ENCODE peak calls at places on chromosomes 1 and 21, in five cellular contexts. E, S, C, Y and H are unnamed samples.

GRCh38 chr1:110879758-110880606 is 7.0 kb downstream of the CD53 start:
- DNase-seq in E (peak; percentile 50), S (no peak), C (no peak), Y (no peak), H (no peak)

GRCh38 chr1:20511518-20512428 is 3.8 kb upstream of the MUL1 start:
- DNase-seq in E (peak; percentile 39), S (no peak), C (no peak), Y (no peak), H (no peak)

GRCh38 chr1:55289042-55289441 is 73.9 kb upstream of the USP24 start:
- DNase-seq in E (no peak), S (no peak), C (no peak), Y (no peak), H (no peak)

GRCh38 chr1:84972377-84972987 is 24.4 kb downstream of the MCOLN2 start:
- DNase-seq in E (no peak), S (no peak), C (no peak), Y (peak; percentile 29), H (no peak)

GRCh38 chr1:202078211-202078610 is 44.5 kb upstream of the GPR37L1 start:
- DNase-seq in E (no peak), S (no peak), C (no peak), Y (no peak), H (no peak)

GRCh38 chr1:167995038-167995437 is 58.2 kb upstream of the MPC2 start:
- DNase-seq in E (no peak), S (peak; percentile 38), C (no peak), Y (no peak), H (no peak)

GRCh38 chr1:241782396-241782795 is 65.6 kb upstream of the EXO1 start:
- DNase-seq in E (no peak), S (no peak), C (no peak), Y (peak; percentile 28), H (no peak)

GRCh38 chr1:239987103-239987745 is 104.5 kb upstream of the FMN2 start:
- DNase-seq in E (peak; percentile 5), S (peak; percentile 70), C (no peak), Y (peak; percentile 81), H (no peak)

GRCh38 chr1:35136780-35137179 is 56.2 kb downstream of the SFPQ start:
- DNase-seq in E (no peak), S (no peak), C (no peak), Y (no peak), H (no peak)

GRCh38 chr1:30695481-30695880 is 27.9 kb downstream of the MATN1 start:
- DNase-seq in E (no peak), S (peak; percentile 22), C (no peak), Y (peak; percentile 29), H (no peak)

GRCh38 chr21:42031816-42032215 is 21.7 kb upstream of the ZBTB21 start:
- DNase-seq in E (peak; percentile 44), S (no peak), C (no peak), Y (no peak), H (peak; percentile 30)

GRCh38 chr1:153944005-153944821 is 2.3 kb downstream of the DENND4B start:
- DNase-seq in E (no peak), S (no peak), C (no peak), Y (peak; percentile 8), H (peak; percentile 73)

GRCh38 chr1:219088778-219089557 is 84.7 kb upstream of the LYPLAL1 start:
- DNase-seq in E (peak; percentile 89), S (peak; percentile 95), C (no peak), Y (peak; percentile 89), H (no peak)

GRCh38 chr1:155091071-155092051 is 12.7 kb downstream of the EFNA3 start:
- DNase-seq in E (peak; percentile 41), S (peak; percentile 61), C (peak; percentile 89), Y (peak; percentile 90), H (peak; percentile 94)

GRCh38 chr1:26530540-26530897 is 958 bp downstream of the RPS6KA1 start:
- DNase-seq in E (no peak), S (no peak), C (no peak), Y (no peak), H (no peak)

GRCh38 chr1:26529655-26530539 is at the start of gene RPS6KA1:
- DNase-seq in E (peak; percentile 60), S (peak; percentile 15), C (no peak), Y (peak; percentile 82), H (peak; percentile 99)

GRCh38 chr1:26530898-26531598 is 1.5 kb downstream of the RPS6KA1 start:
- DNase-seq in E (peak; percentile 97), S (peak; percentile 19), C (peak; percentile 94), Y (peak; percentile 6), H (peak; percentile 94)

GRCh38 chr1:26533951-26534514 is 4.5 kb downstream of the RPS6KA1 start:
- DNase-seq in E (no peak), S (no peak), C (no peak), Y (no peak), H (peak; percentile 29)

GRCh38 chr1:26531651-26532131 is 2.1 kb downstream of the RPS6KA1 start:
- DNase-seq in E (peak; percentile 69), S (no peak), C (no peak), Y (no peak), H (peak; percentile 67)
- H3K4me3 ChIP-seq in E (peak overlapping the region; percentile 68), S (no peak overlapping the region), C (peak overlapping the region; percentile 91), Y (no peak overlapping the region), H (no peak overlapping the region)

DNA sequence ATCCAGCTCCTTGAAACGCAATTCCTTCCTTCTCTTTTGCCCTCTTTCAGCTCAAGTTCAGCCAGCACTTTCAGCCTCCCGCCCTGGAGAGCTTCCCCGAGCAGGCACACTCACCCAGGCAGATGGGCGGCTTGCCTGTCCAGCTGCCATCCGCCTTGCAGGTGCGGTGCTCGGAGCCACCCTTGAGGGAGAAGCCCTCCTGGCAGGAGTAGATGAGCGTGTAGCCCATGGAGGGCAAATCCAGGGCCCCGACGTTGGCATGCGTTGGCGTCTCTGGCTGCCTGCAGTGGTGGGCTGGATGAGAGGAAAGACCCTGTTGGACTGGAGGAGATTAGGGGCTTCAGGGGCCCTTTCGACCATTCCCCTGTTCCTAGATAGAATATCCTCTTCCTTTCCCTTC is 60.5 kb downstream of the ZSCAN20 start:
- DNase-seq in E (no peak), S (no peak), C (no peak), Y (no peak), H (no peak)
- H3K27me3 ChIP-seq in E (no peaks in the 10 kb centered on the region), S (no peaks in the 10 kb centered on the region), C (no peaks in the 10 kb centered on the region), Y (no peaks in the 10 kb centered on the region), H (no peaks in the 10 kb centered on the region)

DNA sequence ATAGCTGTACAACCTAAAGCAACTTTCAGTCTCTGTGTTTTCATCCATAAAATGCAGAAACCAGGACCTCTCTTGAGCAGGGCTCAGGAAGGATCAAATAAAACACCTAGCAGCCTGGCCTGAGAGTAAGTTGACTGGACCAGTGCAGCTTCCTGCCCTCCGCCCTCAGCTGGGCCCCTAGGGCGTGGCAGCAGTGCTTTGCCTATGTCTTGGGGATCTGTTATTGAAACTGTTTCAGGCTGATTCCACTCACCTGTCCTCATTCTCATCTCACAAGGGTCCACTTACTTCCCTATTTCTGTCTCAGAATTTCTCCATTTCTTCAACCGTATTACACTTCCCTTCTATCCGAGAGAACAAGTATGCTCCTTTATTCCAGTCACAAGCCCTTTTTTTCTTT is 17.3 kb downstream of the LRRC42 start:
- DNase-seq in E (no peak), S (no peak), C (no peak), Y (no peak), H (no peak)
- H3K36me3 ChIP-seq in E (peaks cover 40% of the 10 kb centered on the region), S (peaks cover 13% of the 10 kb centered on the region), C (peaks cover 86% of the 10 kb centered on the region), Y (peaks cover 77% of the 10 kb centered on the region), H (peaks cover 17% of the 10 kb centered on the region)

DNA sequence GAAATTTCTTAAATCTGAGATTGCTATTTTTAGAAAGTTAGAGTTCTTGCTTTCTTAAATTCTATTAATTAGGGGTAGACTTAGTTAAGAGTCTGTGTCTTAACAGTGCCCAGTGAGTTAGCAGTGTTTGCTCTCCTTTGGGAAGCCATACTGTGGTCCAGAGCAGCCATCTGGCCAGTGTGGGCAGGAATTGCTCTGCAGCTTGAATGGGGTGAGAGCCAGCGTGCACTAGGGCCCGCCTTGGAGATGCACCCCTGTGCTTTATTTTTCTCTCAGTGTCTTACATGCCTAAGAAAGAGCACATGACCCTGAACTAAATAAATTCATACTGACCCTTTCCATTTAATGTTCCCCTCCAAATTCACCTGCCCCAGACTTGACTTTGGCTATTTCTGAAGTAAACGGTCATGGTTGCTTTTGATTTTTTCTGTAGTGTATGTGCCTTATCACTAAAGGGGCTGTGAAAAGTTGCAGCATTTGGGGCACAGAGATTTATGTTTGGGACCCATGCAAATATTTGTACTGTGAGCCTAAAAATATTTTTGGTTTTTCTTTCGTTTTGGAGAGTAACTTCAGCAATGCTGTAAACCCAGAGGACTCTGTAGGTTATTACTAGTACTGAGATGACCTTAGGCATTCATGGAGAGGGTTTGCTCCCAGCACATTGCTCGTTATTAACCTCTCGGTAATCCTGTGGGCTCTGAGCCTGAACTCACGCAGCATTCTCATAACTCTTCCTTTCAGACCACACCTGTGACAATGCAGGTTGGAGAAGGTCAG is 21.3 kb upstream of the KCNQ4 start:
- DNase-seq in E (no peak), S (no peak), C (no peak), Y (no peak), H (no peak)
- H3K4me3 ChIP-seq in E (no peak overlapping the region), S (no peak overlapping the region), C (no peak overlapping the region), Y (no peak overlapping the region), H (no peak overlapping the region)

GRCh38 chr1:52603301-52603675 is 1.1 kb downstream of the GPX7 start:
- DNase-seq in E (no peak), S (no peak), C (no peak), Y (no peak), H (no peak)

GRCh38 chr1:52603680-52604501 is 1.7 kb downstream of the GPX7 start:
- DNase-seq in E (peak; percentile 54), S (no peak), C (no peak), Y (no peak), H (no peak)

GRCh38 chr1:52601976-52602327 is 219 bp upstream of the GPX7 start:
- DNase-seq in E (no peak), S (peak; percentile 18), C (no peak), Y (no peak), H (no peak)

GRCh38 chr1:52601519-52601918 is 652 bp upstream of the GPX7 start:
- DNase-seq in E (no peak), S (no peak), C (no peak), Y (no peak), H (no peak)

GRCh38 chr1:52602328-52603300 is at the start of gene GPX7:
- DNase-seq in E (no peak), S (peak; percentile 69), C (peak; percentile 49), Y (peak; percentile 49), H (peak; percentile 87)
- H3K27me3 ChIP-seq in E (no peaks in the 10 kb centered on the region), S (no peaks in the 10 kb centered on the region), C (peaks cover 19% of the 10 kb centered on the region), Y (no peaks in the 10 kb centered on the region), H (peaks cover 30% of the 10 kb centered on the region)

GRCh38 chr1:50917796-50918137 is 42.3 kb downstream of the FAF1 start:
- DNase-seq in E (no peak), S (no peak), C (no peak), Y (no peak), H (no peak)

GRCh38 chr1:50920409-50920808 is 39.7 kb downstream of the FAF1 start:
- DNase-seq in E (no peak), S (no peak), C (no peak), Y (no peak), H (no peak)

GRCh38 chr1:50921029-50921428 is 39.0 kb downstream of the FAF1 start:
- DNase-seq in E (no peak), S (no peak), C (no peak), Y (no peak), H (peak; percentile 8)

GRCh38 chr1:50929376-50929958 is 30.6 kb downstream of the FAF1 start:
- DNase-seq in E (peak; percentile 12), S (peak; percentile 72), C (peak; percentile 5), Y (peak; percentile 80), H (no peak)

DNA sequence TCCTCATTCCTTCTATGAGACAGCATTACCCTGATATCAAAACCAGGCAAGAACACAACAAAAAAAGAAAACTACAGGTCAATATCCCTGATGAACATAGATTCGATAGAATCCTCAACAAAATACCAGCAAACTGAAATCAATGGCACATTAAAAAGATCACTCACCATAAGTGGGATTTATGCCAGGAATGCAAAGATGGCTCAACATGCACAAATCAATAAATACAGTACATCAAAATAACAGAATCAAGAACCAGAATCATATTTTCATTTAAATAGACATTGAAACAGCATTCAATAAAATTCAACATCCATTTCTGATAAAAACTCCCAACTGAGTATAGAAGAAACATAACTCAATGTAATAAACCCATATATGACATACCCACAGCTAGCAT is 36.5 kb downstream of the FAF1 start:
- DNase-seq in E (no peak), S (no peak), C (no peak), Y (no peak), H (no peak)
- H3K36me3 ChIP-seq in E (no peaks in the 10 kb centered on the region), S (no peaks in the 10 kb centered on the region), C (no peaks in the 10 kb centered on the region), Y (no peaks in the 10 kb centered on the region), H (no peaks in the 10 kb centered on the region)